ENCODE peak calls at places on chromosomes 16 and 17, in eight cellular contexts. O is astrocyte; V is AG09319; K is activated CD8-positive, alpha-beta T cell treated with anti-CD3 and anti-CD28 coated beads for 36 hours; E is transverse colon; D is lung; A is upper lobe of left lung; R is left ventricle myocardium inferior. P is an unnamed sample.
A peak's percentile ranks its signal among the peaks of the same experiment; 100 is the strongest.

GRCh38 chr16:7511549-7512260 is 179.1 kb downstream of the RBFOX1 start:
- DNase-seq in O (no peak), V (no peak), K (no peak), E (no peak), D (no peak), A (no peak), R (no peak), P (no peak)

GRCh38 chr16:49756971-49757743 is 98.8 kb downstream of the ZNF423 start:
- DNase-seq in O (peak; percentile 89), V (no peak), K (no peak), E (no peak), D (no peak), A (no peak), R (no peak), P (no peak)

GRCh38 chr16:88378836-88379693 is 3.7 kb upstream of the ZNF469 start:
- DNase-seq in O (no peak), V (no peak), K (no peak), E (no peak), D (no peak), A (no peak), R (peak; percentile 8), P (no peak)

GRCh38 chr17:80256034-80256350 is 4.7 kb upstream of the RNF213 start:
- DNase-seq in O (no peak), V (no peak), K (no peak), E (no peak), D (no peak), A (no peak), R (no peak), P (no peak)

GRCh38 chr17:78525511-78526160 is 51.6 kb downstream of the DNAH17 start:
- DNase-seq in O (no peak), V (no peak), K (no peak), E (no peak), D (no peak), A (no peak), R (no peak), P (no peak)

GRCh38 chr17:82663381-82664275 is 15.4 kb upstream of the WDR45B start:
- DNase-seq in O (no peak), V (no peak), K (no peak), E (no peak), D (no peak), A (no peak), R (no peak), P (no peak)

GRCh38 chr17:32877164-32877764 is 340 bp upstream of the MYO1D start:
- DNase-seq in O (peak; percentile 47), V (peak; percentile 71), K (peak; percentile 90), E (peak; percentile 96), D (peak; percentile 88), A (peak; percentile 94), R (peak; percentile 92), P (peak; percentile 96)

GRCh38 chr16:24257965-24258364 is 1.8 kb downstream of the CACNG3 start:
- DNase-seq in O (no peak), V (no peak), K (no peak), E (no peak), D (no peak), A (no peak), R (no peak), P (no peak)

GRCh38 chr17:80724723-80725388 is 180.2 kb downstream of the RPTOR start:
- DNase-seq in O (peak; percentile 63), V (no peak), K (no peak), E (no peak), D (no peak), A (no peak), R (no peak), P (no peak)

GRCh38 chr17:42098747-42099399 is 600 bp upstream of the ZNF385C start:
- DNase-seq in O (no peak), V (no peak), K (no peak), E (no peak), D (no peak), A (no peak), R (no peak), P (no peak)

GRCh38 chr16:65214196-65214595 is 92.3 kb upstream of the CDH11 start:
- DNase-seq in O (no peak), V (no peak), K (no peak), E (no peak), D (no peak), A (no peak), R (no peak), P (no peak)

GRCh38 chr16:14337303-14338191 is 266.4 kb downstream of the MRTFB start:
- DNase-seq in O (no peak), V (no peak), K (no peak), E (no peak), D (no peak), A (peak; percentile 26), R (no peak), P (no peak)

GRCh38 chr16:29824589-29825144 is 4.4 kb downstream of the MVP start:
- DNase-seq in O (peak; percentile 77), V (no peak), K (no peak), E (no peak), D (no peak), A (no peak), R (no peak), P (no peak)

GRCh38 chr17:50817142-50817751 is 18.1 kb upstream of the WFIKKN2 start:
- DNase-seq in O (no peak), V (no peak), K (peak; percentile 60), E (peak; percentile 55), D (peak; percentile 43), A (no peak), R (peak; percentile 49), P (no peak)

GRCh38 chr17:44171931-44172455 is 1.5 kb downstream of the ASB16 start:
- DNase-seq in O (no peak), V (no peak), K (no peak), E (no peak), D (no peak), A (no peak), R (no peak), P (no peak)

GRCh38 chr17:80768936-80769335 is 222.7 kb upstream of the CHMP6 start:
- DNase-seq in O (no peak), V (no peak), K (no peak), E (no peak), D (no peak), A (no peak), R (no peak), P (no peak)

GRCh38 chr17:57553525-57553924 is 191.6 kb downstream of the CCDC182 start:
- DNase-seq in O (peak; percentile 80), V (no peak), K (no peak), E (no peak), D (no peak), A (no peak), R (no peak), P (no peak)

GRCh38 chr17:979539-980405 is at the start of gene NXN:
- DNase-seq in O (peak; percentile 36), V (no peak), K (peak; percentile 86), E (peak; percentile 92), D (peak; percentile 87), A (peak; percentile 92), R (peak; percentile 89), P (peak; percentile 87)
- TF ChIP-seq CTCF in O (no peak), V (peak; percentile 31), K (no peak), E (no peak), D (no peak), A (no peak), R (peak; percentile 41), P (no peak)

DNA sequence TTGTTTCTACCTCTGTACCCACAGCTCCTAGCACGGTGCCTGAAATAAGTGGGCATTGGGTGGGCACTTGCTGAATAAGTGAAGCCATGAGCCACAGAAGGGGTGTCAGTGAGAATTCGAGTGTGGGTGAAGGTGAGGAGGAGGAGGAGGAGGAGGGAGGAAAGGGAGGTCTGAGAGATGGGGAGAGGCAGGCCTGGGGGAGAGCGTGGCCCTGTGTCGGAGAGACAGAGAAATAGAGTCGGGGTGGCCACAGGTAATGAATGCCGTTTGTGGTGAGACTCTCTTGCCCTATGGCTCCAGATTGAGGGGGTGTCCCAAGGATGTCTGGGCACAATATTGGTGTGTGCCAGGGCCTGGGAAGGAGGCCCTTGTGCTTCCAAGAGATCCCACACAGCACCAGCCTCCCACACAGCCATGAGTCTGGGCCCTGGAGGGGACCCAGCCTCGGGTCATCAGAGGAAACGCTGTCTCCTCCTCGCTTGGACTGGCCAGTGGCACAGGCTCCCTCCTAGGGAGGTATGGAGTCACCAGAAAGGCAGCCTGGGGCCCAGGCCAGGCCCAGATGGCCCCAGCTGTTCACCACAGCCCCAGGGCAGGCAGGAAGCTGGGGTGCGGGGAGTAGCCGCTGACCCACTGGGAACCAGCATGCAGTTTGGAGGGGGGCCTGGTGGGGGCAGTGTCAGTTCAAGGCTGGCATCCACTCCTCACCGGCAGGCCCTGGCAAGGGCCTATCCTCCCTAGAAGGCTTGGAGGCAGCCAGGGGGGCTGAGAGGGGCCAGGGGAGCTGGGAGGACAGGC is 49.0 kb downstream of the SDK2 start:
- DNase-seq in O (no peak), V (no peak), K (peak; percentile 73), E (peak; percentile 45), D (peak; percentile 39), A (no peak), R (peak; percentile 74), P (peak; percentile 73)
- TF ChIP-seq CTCF in O (peak; percentile 12), V (peak; percentile 33), K (peak; percentile 55), E (peak; percentile 38), D (no peak), A (peak; percentile 23), R (peak; percentile 50), P (peak; percentile 23)

GRCh38 chr16:22726868-22727267 is 87.1 kb upstream of the HS3ST2 start:
- DNase-seq in O (no peak), V (no peak), K (no peak), E (no peak), D (no peak), A (no peak), R (no peak), P (no peak)

GRCh38 chr16:22719945-22720344 is 94.0 kb upstream of the HS3ST2 start:
- DNase-seq in O (no peak), V (no peak), K (no peak), E (no peak), D (no peak), A (no peak), R (no peak), P (no peak)

GRCh38 chr16:22727285-22728166 is 86.4 kb upstream of the HS3ST2 start:
- DNase-seq in O (no peak), V (no peak), K (no peak), E (no peak), D (no peak), A (no peak), R (no peak), P (no peak)

DNA sequence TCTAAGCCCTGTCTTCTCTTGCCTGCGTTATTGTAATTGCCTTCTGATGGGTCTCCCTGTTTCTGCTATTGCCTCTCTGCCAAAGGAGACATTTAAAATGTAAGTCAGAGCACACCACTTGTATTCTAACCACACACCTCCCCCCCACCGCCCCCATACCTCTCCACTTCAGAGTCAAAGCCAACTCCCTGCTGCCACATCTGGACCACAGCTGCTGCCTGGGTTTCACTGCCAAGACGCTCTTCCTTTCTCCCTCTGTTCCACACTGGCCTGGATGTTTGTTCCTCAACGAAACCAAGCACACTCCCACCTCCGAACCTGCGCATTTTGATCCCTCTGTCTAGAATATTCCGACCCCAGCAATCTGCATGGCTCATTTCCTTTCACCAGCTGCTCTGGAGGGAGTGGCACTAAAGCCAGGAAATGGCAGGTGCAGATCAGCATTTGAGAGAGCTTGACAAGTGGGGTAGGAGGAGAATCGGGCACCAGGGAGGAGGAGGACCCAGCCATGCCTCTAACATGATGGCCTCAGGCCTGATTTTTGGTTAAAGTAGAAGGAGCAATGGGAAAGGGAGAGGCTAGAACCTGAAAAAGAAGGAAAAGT is 92.4 kb upstream of the HS3ST2 start:
- DNase-seq in O (no peak), V (no peak), K (no peak), E (no peak), D (no peak), A (no peak), R (peak; percentile 22), P (no peak)
- TF ChIP-seq CTCF in O (no peak), V (no peak), K (no peak), E (no peak), D (no peak), A (no peak), R (no peak), P (no peak)

GRCh38 chr17:36647598-36647997 is 46.2 kb downstream of the MRM1 start:
- DNase-seq in O (no peak), V (no peak), K (no peak), E (no peak), D (no peak), A (no peak), R (no peak), P (no peak)
- TF ChIP-seq CTCF in O (no peak), V (no peak), K (no peak), E (no peak), D (no peak), A (no peak), R (no peak), P (no peak)